ENCODE peak calls at places on chromosomes 2 and 18, in seven cellular contexts. X, A, V, B, C, R and H are unnamed samples.

GRCh38 chr18:58128286-58129018 is 84.4 kb downstream of the NEDD4L start:
- DNase-seq in X (no peak), C (no peak), V (peak; percentile 36), B (no peak), A (no peak), R (no peak), H (no peak)

GRCh38 chr2:33213244-33213643 is 263.2 kb upstream of the RASGRP3 start:
- DNase-seq in A (no peak), R (no peak), X (no peak), V (no peak), C (no peak), B (no peak), H (no peak)

GRCh38 chr2:217279571-217279970 is 419.7 kb upstream of the TNP1 start:
- DNase-seq in A (no peak), R (no peak), B (no peak), C (no peak), V (no peak), X (peak; percentile 96), H (peak; percentile 23)

GRCh38 chr2:25497862-25498407 is 156.2 kb upstream of the DNMT3A start:
- DNase-seq in X (no peak), A (no peak), V (no peak), R (no peak), C (no peak), B (no peak), H (no peak)

GRCh38 chr2:33478968-33479691 is 2.7 kb downstream of the RASGRP3 start:
- DNase-seq in R (no peak), A (no peak), X (no peak), B (no peak), V (no peak), C (no peak), H (no peak)

GRCh38 chr2:219551412-219551811 is 7.6 kb downstream of the TMEM198 start:
- DNase-seq in V (no peak), X (peak; percentile 29), A (peak; percentile 70), B (no peak), C (no peak), R (no peak), H (no peak)

GRCh38 chr2:108978709-108979111 is 10.3 kb downstream of the EDAR start:
- DNase-seq in R (no peak), V (no peak), C (no peak), X (peak; percentile 1), A (no peak), B (no peak), H (no peak)

GRCh38 chr2:193333539-193333938 is 1138.8 kb upstream of the TMEFF2 start:
- DNase-seq in B (no peak), C (no peak), R (no peak), A (no peak), V (no peak), X (no peak), H (no peak)

GRCh38 chr18:58144671-58145285 is 100.8 kb downstream of the NEDD4L start:
- DNase-seq in X (no peak), R (no peak), B (no peak), C (no peak), V (no peak), A (no peak), H (no peak)

GRCh38 chr2:164620873-164621760 is at the start of gene GRB14:
- DNase-seq in C (no peak), V (peak; percentile 76), A (no peak), X (peak; percentile 6), R (peak; percentile 84), B (peak; percentile 89), H (no peak)

GRCh38 chr2:174121178-174121577 is 127.2 kb downstream of the OLA1 start:
- DNase-seq in B (no peak), R (no peak), C (no peak), A (no peak), V (no peak), X (no peak), H (no peak)

GRCh38 chr2:152615177-152615576 is 102.1 kb downstream of the PRPF40A start:
- DNase-seq in R (no peak), C (no peak), V (no peak), X (no peak), A (no peak), B (no peak), H (no peak)

GRCh38 chr2:208985644-208986043 is 438.2 kb upstream of the MAP2 start:
- DNase-seq in A (no peak), R (no peak), X (no peak), B (no peak), C (no peak), V (no peak), H (no peak)

GRCh38 chr2:47065771-47066380 is 89.2 kb downstream of the STPG4 start:
- DNase-seq in A (no peak), V (no peak), R (no peak), X (peak; percentile 99), C (no peak), B (no peak), H (no peak)

GRCh38 chr2:11669454-11670291 is at the start of gene NTSR2:
- DNase-seq in V (peak; percentile 73), C (no peak), B (peak; percentile 86), R (peak; percentile 89), X (peak; percentile 39), A (peak; percentile 33), H (no peak)

GRCh38 chr2:62222674-62223073 is 26.8 kb downstream of the B3GNT2 start:
- DNase-seq in B (no peak), V (peak; percentile 0), X (no peak), C (no peak), R (peak; percentile 17), A (no peak), H (no peak)

GRCh38 chr18:6370886-6371635 is 43.6 kb downstream of the L3MBTL4 start:
- DNase-seq in R (no peak), V (peak; percentile 69), A (no peak), B (no peak), X (no peak), C (no peak), H (no peak)

GRCh38 chr2:234033174-234033573 is 17.3 kb upstream of the SPP2 start:
- DNase-seq in B (no peak), C (no peak), X (no peak), R (no peak), A (no peak), V (no peak), H (no peak)

GRCh38 chr2:37837576-37838335 is 87.3 kb upstream of the RMDN2 start:
- DNase-seq in R (no peak), V (peak; percentile 22), B (no peak), C (no peak), A (peak; percentile 97), X (no peak), H (no peak)

GRCh38 chr18:6607348-6607747 is 122.2 kb upstream of the ARHGAP28 start:
- DNase-seq in A (no peak), V (peak; percentile 23), X (no peak), C (no peak), R (no peak), B (no peak), H (no peak)

GRCh38 chr2:39902103-39902502 is 123.0 kb upstream of the THUMPD2 start:
- DNase-seq in X (peak; percentile 50), B (no peak), C (no peak), A (no peak), R (no peak), V (no peak), H (no peak)

GRCh38 chr2:39893616-39894015 is 114.6 kb upstream of the THUMPD2 start:
- DNase-seq in V (no peak), R (no peak), C (no peak), B (no peak), X (no peak), A (no peak), H (no peak)

GRCh38 chr2:39898934-39899333 is 119.9 kb upstream of the THUMPD2 start:
- DNase-seq in A (no peak), X (no peak), R (no peak), C (no peak), B (no peak), V (no peak), H (no peak)

DNA sequence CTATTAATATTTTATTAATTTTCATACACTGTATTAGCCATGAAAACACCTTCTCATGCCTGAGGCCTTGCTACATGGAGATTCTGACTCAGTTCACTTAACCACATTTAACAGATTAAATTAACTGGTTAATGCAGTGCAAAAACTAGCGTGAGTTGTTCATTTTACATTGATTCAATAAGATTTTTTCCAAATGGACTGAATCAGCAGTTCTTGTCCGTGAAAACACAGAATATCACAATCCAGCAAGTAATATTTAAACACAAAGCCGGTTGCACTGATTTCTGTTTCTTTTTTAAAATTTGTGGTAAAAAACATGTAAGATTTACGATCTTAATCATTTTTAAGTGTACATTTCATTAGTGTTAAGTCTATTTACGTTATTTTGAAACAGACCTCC is 118.2 kb upstream of the THUMPD2 start:
- DNase-seq in A (no peak), C (no peak), B (no peak), R (no peak), V (no peak), X (no peak), H (no peak)
- H3K4me3 ChIP-seq in A (no peak overlapping the region), C (no peak overlapping the region), B (no peak overlapping the region), R (no peak overlapping the region), V (no peak overlapping the region), X (no peak overlapping the region), H (no peak overlapping the region)

DNA sequence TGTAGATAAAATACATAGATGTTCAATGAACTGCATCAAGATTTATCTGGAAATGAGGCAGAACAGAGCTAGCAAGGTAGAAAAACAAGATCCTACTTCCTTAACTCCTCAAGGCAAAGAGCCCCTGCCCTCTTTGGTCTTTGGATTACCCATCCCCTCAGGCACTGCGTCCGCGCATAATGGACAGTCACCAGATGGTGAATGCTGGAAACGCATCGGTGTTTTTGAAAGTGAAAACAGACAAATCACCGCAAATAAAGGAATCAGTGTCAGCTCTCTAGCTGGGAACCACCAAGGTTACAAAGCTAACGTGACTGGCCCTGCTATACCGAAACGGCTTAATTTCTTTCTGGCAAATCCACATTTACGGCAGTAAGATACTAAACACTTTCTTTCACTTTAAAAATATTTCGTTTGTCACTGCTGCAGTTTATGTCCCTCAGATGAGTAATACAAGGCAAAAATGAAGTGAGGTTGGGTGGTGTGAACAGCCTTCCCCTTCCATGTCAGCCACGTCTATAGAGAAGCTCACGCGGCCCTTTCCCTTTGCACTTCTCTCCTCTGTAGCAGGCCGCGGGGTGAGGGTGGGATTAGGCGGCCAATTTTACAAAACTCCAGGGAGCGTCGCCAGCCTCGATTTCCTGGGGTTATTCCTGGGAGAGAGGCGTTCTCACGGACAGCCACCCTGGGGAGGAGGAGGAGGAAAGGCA is 620 bp upstream of the GALR1 start:
- DNase-seq in A (no peak), C (no peak), B (no peak), V (no peak), X (no peak), R (no peak), H (no peak)
- H3K4me3 ChIP-seq in A (no peak overlapping the region), C (peak overlapping the region; percentile 2), B (peak overlapping the region; percentile 9), V (no peak overlapping the region), X (peak overlapping the region; percentile 51), R (peak overlapping the region; percentile 70), H (peak overlapping the region; percentile 8)

GRCh38 chr2:227480528-227480927 is 8.6 kb downstream of the AGFG1 start:
- DNase-seq in R (no peak), B (no peak), C (no peak), X (no peak), A (no peak), V (no peak), H (no peak)
- H3K4me3 ChIP-seq in R (no peak overlapping the region), B (no peak overlapping the region), C (no peak overlapping the region), X (no peak overlapping the region), A (no peak overlapping the region), V (no peak overlapping the region), H (no peak overlapping the region)

DNA sequence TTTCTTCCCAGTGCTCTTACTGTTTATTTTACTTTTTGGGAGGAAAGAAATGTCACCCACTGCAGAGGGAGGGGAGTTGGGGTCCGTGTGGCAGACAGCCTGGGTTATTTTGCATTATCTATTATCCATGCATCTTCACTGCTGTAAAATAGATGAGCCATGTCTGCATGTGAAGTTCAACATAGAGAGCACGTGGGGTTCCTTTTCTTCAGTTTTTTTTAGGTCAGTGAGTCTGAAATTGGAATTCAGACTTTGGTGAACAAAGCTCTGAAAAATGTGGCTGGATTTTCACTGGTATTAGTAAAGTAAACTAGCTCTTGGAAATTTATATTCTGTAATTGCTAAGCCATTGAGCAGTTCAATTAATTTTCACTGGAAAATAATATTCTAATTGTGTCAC is 2.4 kb downstream of the DCDC2C start:
- DNase-seq in B (no peak), C (no peak), R (no peak), X (no peak), V (no peak), A (no peak), H (no peak)
- H3K4me3 ChIP-seq in B (no peak overlapping the region), C (no peak overlapping the region), R (no peak overlapping the region), X (no peak overlapping the region), V (no peak overlapping the region), A (no peak overlapping the region), H (no peak overlapping the region)